ENCODE peak calls at places on chromosomes 13 and 19, in four cellular contexts. U, I, D and N are unnamed samples.

GRCh38 chr13:74037762-74038161 is 96.4 kb downstream of the KLF12 start:
- DNase-seq in U (no peak), I (no peak), D (no peak), N (no peak)

GRCh38 chr19:38912600-38913514 is 871 bp upstream of the CCER2 start:
- DNase-seq in U (no peak), I (no peak), D (no peak), N (no peak)

GRCh38 chr19:43625918-43626579 is 6.6 kb upstream of the ZNF428 start:
- DNase-seq in U (no peak), I (no peak), D (no peak), N (no peak)

GRCh38 chr13:39129253-39129652 is 91.0 kb downstream of the NHLRC3 start:
- DNase-seq in U (no peak), I (no peak), D (no peak), N (no peak)

GRCh38 chr13:33263484-33263883 is 22.1 kb downstream of the STARD13 start:
- DNase-seq in U (no peak), I (no peak), D (no peak), N (no peak)

GRCh38 chr19:6616011-6616410 is 25.1 kb upstream of the CD70 start:
- DNase-seq in U (no peak), I (no peak), D (no peak), N (no peak)

GRCh38 chr19:51327066-51327985 is 14.6 kb downstream of the VSIG10L start:
- DNase-seq in U (no peak), I (peak), D (peak), N (no peak)

GRCh38 chr19:6489278-6490061 is 7.9 kb upstream of the DENND1C start:
- DNase-seq in U (no peak), I (no peak), D (no peak), N (no peak)

GRCh38 chr19:55585658-55586339 is 5.2 kb upstream of the ZNF579 start:
- DNase-seq in U (no peak), I (peak), D (peak), N (peak)

GRCh38 chr19:7213628-7214328 is 80.4 kb downstream of the INSR start:
- DNase-seq in U (no peak), I (no peak), D (no peak), N (no peak)

GRCh38 chr19:53394522-53394973 is 401 bp upstream of the ZNF765 start:
- DNase-seq in U (no peak), I (peak), D (no peak), N (no peak)

GRCh38 chr19:50264483-50265186 is 61.2 kb downstream of the MYH14 start:
- DNase-seq in U (no peak), I (no peak), D (no peak), N (no peak)

GRCh38 chr13:32282096-32282711 is 33.0 kb downstream of the ZAR1L start:
- DNase-seq in U (no peak), I (no peak), D (no peak), N (no peak)

GRCh38 chr13:26475176-26476110 is 82.0 kb upstream of the WASF3 start:
- DNase-seq in U (no peak), I (no peak), D (no peak), N (no peak)

GRCh38 chr13:96091164-96091931 is 1.4 kb downstream of the HS6ST3 start:
- DNase-seq in U (no peak), I (peak), D (no peak), N (no peak)

GRCh38 chr19:16889429-16889882 is 657 bp downstream of the F2RL3 start:
- DNase-seq in U (no peak), I (peak), D (no peak), N (no peak)
- H3K4me3 ChIP-seq in U (no peak), I (peak), D (no peak), N (no peak)

DNA sequence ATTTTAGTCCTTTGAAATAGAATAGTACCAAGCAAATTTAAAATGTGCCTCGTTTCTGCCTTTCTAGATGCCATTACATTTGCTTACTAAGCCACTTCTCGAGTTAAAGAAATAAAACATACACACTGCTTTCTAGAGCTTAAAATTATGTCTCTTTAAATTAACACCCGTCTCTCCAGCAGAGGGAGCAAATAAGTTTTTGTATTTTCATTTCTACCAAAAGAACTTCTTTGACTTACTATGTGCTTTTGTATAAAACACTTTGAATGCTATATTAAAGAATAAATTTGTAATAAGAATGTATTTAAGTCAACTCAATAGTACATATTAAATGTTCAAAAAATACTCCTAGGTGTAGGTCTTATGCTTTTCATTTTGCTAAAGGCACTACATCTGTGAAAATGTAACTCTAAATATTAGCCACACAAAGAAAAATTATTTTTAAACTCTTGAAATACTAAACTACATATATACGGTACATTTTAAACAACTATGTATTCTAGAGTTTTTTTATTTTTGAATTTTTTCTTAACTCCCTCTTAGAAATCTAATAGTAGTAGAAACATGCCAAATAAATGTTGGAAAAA is 269.3 kb upstream of the MIR17HG start:
- DNase-seq in U (no peak), I (no peak), D (no peak), N (no peak)
- TF ChIP-seq CTCF in U (no peak), I (peak), D (peak), N (peak)

GRCh38 chr13:30736461-30736860 is 1.1 kb downstream of the ALOX5AP start:
- DNase-seq in U (no peak), I (no peak), D (no peak), N (no peak)
- H3K4me3 ChIP-seq in U (no peak), I (peak), D (no peak), N (no peak)

GRCh38 chr19:57687363-57688010 is 5.7 kb downstream of the ZNF551 start:
- DNase-seq in U (no peak), I (no peak), D (no peak), N (no peak)
- TF ChIP-seq CTCF in U (no peak), I (no peak), D (no peak), N (no peak)

GRCh38 chr19:42252365-42253244 is 2.3 kb downstream of the ERF start:
- DNase-seq in U (no peak), I (peak), D (no peak), N (no peak)

GRCh38 chr19:42250249-42250665 is 4.7 kb downstream of the ERF start:
- DNase-seq in U (no peak), I (peak), D (no peak), N (no peak)

GRCh38 chr19:42249769-42250168 is 5.2 kb downstream of the ERF start:
- DNase-seq in U (no peak), I (no peak), D (no peak), N (no peak)

GRCh38 chr19:42250666-42251531 is 4.0 kb downstream of the ERF start:
- DNase-seq in U (no peak), I (peak), D (no peak), N (no peak)

GRCh38 chr19:42251572-42251990 is 3.3 kb downstream of the ERF start:
- DNase-seq in U (no peak), I (no peak), D (no peak), N (no peak)
- H3K4me3 ChIP-seq in U (peak), I (peak), D (peak), N (peak)

DNA sequence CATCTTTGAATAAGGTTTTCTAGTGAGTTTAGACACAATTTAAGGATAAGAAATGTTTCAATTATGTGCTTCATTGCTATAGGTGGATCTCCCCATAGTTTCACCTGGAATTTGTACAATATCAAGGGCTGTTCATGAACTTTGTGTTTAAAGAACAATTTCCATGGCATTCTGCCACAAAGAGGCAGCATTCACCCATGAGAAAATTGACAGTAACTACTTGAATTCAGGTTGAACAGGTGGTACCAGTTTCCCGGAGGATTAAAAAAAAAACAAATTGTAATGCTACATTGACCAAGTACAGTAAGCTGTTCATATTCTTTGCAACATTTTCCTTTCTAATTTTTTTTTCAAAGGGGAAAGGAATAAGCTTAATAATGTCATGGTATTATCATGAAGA is 9.1 kb downstream of the SLITRK5 start:
- DNase-seq in U (no peak), I (no peak), D (no peak), N (no peak)
- TF ChIP-seq CTCF in U (no peak), I (no peak), D (no peak), N (peak)

GRCh38 chr19:1067341-1068103 is 555 bp downstream of the ARHGAP45 start:
- DNase-seq in U (no peak), I (no peak), D (no peak), N (no peak)

GRCh38 chr19:1069009-1069779 is 2.2 kb downstream of the ARHGAP45 start:
- DNase-seq in U (no peak), I (peak), D (no peak), N (no peak)

GRCh38 chr19:1066748-1067340 is at the start of gene ARHGAP45:
- DNase-seq in U (no peak), I (no peak), D (no peak), N (no peak)

GRCh38 chr19:1066251-1066747 is 668 bp upstream of the ARHGAP45 start:
- DNase-seq in U (no peak), I (no peak), D (no peak), N (no peak)

GRCh38 chr19:1068111-1069001 is 1.4 kb downstream of the ARHGAP45 start:
- DNase-seq in U (no peak), I (peak), D (no peak), N (no peak)
- H3K4me3 ChIP-seq in U (no peak), I (peak), D (no peak), N (no peak)